ENCODE peak calls at places on chromosomes 7 and 10, in five cellular contexts. P is NCI-H345; S is stimulated activated CD4-positive, alpha-beta T cell treated with anti-CD3 and anti-CD28 coated beads, Interleukin-1b, Interleukin-23, amount 100 ng/mL, for 24 hours; Q is NCI-H1092 treated with DMSO at 0.1 percent for 48 hours; F is fibroblast of the aortic adventitia. M is an unnamed sample.

GRCh38 chr7:87110778-87111177 is 41.5 kb upstream of the DMTF1 start:
- DNase-seq in S (no peak), Q (no peak), F (peak), P (no peak), M (peak)

GRCh38 chr10:69051710-69052487 is 36.0 kb upstream of the SRGN start:
- DNase-seq in S (no peak), Q (no peak), P (no peak), F (no peak), M (no peak)

GRCh38 chr10:44065788-44066075 is 319.2 kb downstream of the CXCL12 start:
- DNase-seq in Q (no peak), S (no peak), F (no peak), P (no peak), M (no peak)

GRCh38 chr10:117653170-117653515 is 110.6 kb downstream of the EMX2 start:
- DNase-seq in F (peak), Q (no peak), P (no peak), S (no peak), M (peak)

GRCh38 chr10:26439436-26440090 is 1.4 kb downstream of the APBB1IP start:
- DNase-seq in P (no peak), Q (no peak), F (peak), S (no peak), M (no peak)

GRCh38 chr10:4022473-4022872 is 237.5 kb upstream of the KLF6 start:
- DNase-seq in S (no peak), P (no peak), Q (no peak), F (no peak), M (no peak)

GRCh38 chr10:78696791-78697420 is 371.9 kb upstream of the ZMIZ1 start:
- DNase-seq in Q (peak), P (no peak), S (no peak), F (no peak), M (no peak)

GRCh38 chr7:17406756-17407155 is 108.3 kb downstream of the AHR start:
- DNase-seq in P (no peak), S (no peak), Q (no peak), F (no peak), M (no peak)

GRCh38 chr7:133355325-133355708 is 102.4 kb downstream of the EXOC4 start:
- DNase-seq in Q (no peak), S (no peak), P (no peak), F (peak), M (no peak)

GRCh38 chr10:3877092-3878000 is 92.3 kb upstream of the KLF6 start:
- DNase-seq in F (peak), Q (no peak), P (no peak), S (no peak), M (peak)

GRCh38 chr7:150804802-150805201 is 4.2 kb downstream of the TMEM176A start:
- DNase-seq in F (no peak), S (no peak), P (no peak), Q (no peak), M (no peak)

GRCh38 chr10:75283150-75284096 is 47.7 kb upstream of the COMTD1 start:
- DNase-seq in S (no peak), F (peak), Q (no peak), P (no peak), M (no peak)

GRCh38 chr10:53403688-53404087 is 631.1 kb upstream of the MBL2 start:
- DNase-seq in F (peak), P (peak), S (no peak), Q (no peak), M (peak)

GRCh38 chr7:138032775-138033174 is 30.9 kb upstream of the CREB3L2 start:
- DNase-seq in S (no peak), Q (no peak), F (peak), P (no peak), M (no peak)

GRCh38 chr7:47044620-47045019 is 537.3 kb downstream of the TNS3 start:
- DNase-seq in F (no peak), P (no peak), Q (no peak), S (no peak), M (no peak)

GRCh38 chr7:108109216-108109908 is 20.8 kb downstream of the LAMB4 start:
- DNase-seq in Q (peak), F (no peak), S (no peak), P (peak), M (peak)

GRCh38 chr10:108783897-108784296 is 1139.4 kb downstream of the XPNPEP1 start:
- DNase-seq in S (no peak), P (no peak), F (peak), Q (no peak), M (peak)

GRCh38 chr10:75402486-75403143 is 1.1 kb upstream of the ZNF503 start:
- DNase-seq in S (no peak), Q (peak), P (no peak), F (peak), M (peak)

GRCh38 chr10:124592736-124593430 is 131.3 kb downstream of the LHPP start:
- DNase-seq in P (no peak), S (no peak), F (no peak), Q (no peak), M (no peak)

GRCh38 chr7:144018065-144018464 is 17.9 kb downstream of the OR6B1 start:
- DNase-seq in Q (no peak), S (no peak), P (no peak), F (no peak), M (no peak)

GRCh38 chr7:101707587-101707986 is 78.5 kb upstream of the MYL10 start:
- DNase-seq in Q (no peak), F (no peak), S (no peak), P (no peak), M (no peak)

GRCh38 chr7:922334-923107 is 32.0 kb downstream of the ADAP1 start:
- DNase-seq in P (no peak), Q (no peak), F (no peak), S (no peak), M (no peak)

GRCh38 chr10:73131913-73132686 is 21.8 kb downstream of the NUDT13 start:
- DNase-seq in Q (no peak), P (no peak), F (no peak), S (no peak), M (peak)

GRCh38 chr10:123154943-123155505 is 822 bp downstream of the BUB3 start:
- DNase-seq in F (peak), Q (no peak), P (no peak), S (no peak), M (peak)

GRCh38 chr7:8212638-8213037 is 49.3 kb downstream of the ICA1 start:
- DNase-seq in P (peak), F (no peak), S (no peak), Q (peak), M (no peak)

GRCh38 chr7:388461-388960 is 98.5 kb downstream of the FOXL3 start:
- DNase-seq in P (no peak), F (no peak), S (no peak), Q (peak), M (no peak)